ENCODE peak calls at places on chromosomes 1 and 21, in eight cellular contexts. One of them, this sample, is unnamed.

GRCh38 chr1:223088713-223089240 is 54.3 kb downstream of the TLR5 start:
- DNase-seq in keratinocyte: no peak
- DNase-seq in IMR-90: no peak
- DNase-seq in esophagus squamous epithelium: no peak
- DNase-seq in pancreas: no peak
- DNase-seq in stomach: no peak
- DNase-seq in Peyer's patch: no peak
- DNase-seq in fibroblast of lung: peak; percentile 8
- DNase-seq in this sample: no peak

GRCh38 chr1:109910123-109910962 is at the start of gene CSF1:
- DNase-seq in keratinocyte: no peak
- DNase-seq in IMR-90: peak; percentile 86
- DNase-seq in esophagus squamous epithelium: peak; percentile 20
- DNase-seq in pancreas: peak; percentile 85
- DNase-seq in stomach: peak; percentile 77
- DNase-seq in Peyer's patch: peak; percentile 82
- DNase-seq in fibroblast of lung: peak; percentile 84
- DNase-seq in this sample: peak; percentile 80

GRCh38 chr1:1540015-1540816 is at the start of gene TMEM240:
- DNase-seq in keratinocyte: no peak
- DNase-seq in IMR-90: peak; percentile 69
- DNase-seq in esophagus squamous epithelium: no peak
- DNase-seq in pancreas: peak; percentile 75
- DNase-seq in stomach: peak; percentile 61
- DNase-seq in Peyer's patch: peak; percentile 69
- DNase-seq in fibroblast of lung: peak; percentile 73
- DNase-seq in this sample: peak; percentile 72

GRCh38 chr1:210201671-210202070 is 30.9 kb upstream of the SERTAD4 start:
- DNase-seq in keratinocyte: no peak
- DNase-seq in IMR-90: peak; percentile 27
- DNase-seq in esophagus squamous epithelium: no peak
- DNase-seq in pancreas: no peak
- DNase-seq in stomach: no peak
- DNase-seq in Peyer's patch: no peak
- DNase-seq in fibroblast of lung: peak; percentile 34
- DNase-seq in this sample: no peak

GRCh38 chr1:40936878-40937484 is 42.5 kb upstream of the CTPS1 start:
- DNase-seq in keratinocyte: no peak
- DNase-seq in IMR-90: peak; percentile 86
- DNase-seq in esophagus squamous epithelium: no peak
- DNase-seq in pancreas: no peak
- DNase-seq in stomach: no peak
- DNase-seq in Peyer's patch: no peak
- DNase-seq in fibroblast of lung: peak; percentile 21
- DNase-seq in this sample: no peak

GRCh38 chr1:119818181-119818580 is 6.9 kb upstream of the REG4 start:
- DNase-seq in keratinocyte: no peak
- DNase-seq in IMR-90: no peak
- DNase-seq in esophagus squamous epithelium: no peak
- DNase-seq in pancreas: no peak
- DNase-seq in stomach: no peak
- DNase-seq in Peyer's patch: no peak
- DNase-seq in fibroblast of lung: no peak
- DNase-seq in this sample: no peak

GRCh38 chr1:214558002-214558770 is 6.8 kb upstream of the PTPN14 start:
- DNase-seq in keratinocyte: no peak
- DNase-seq in IMR-90: peak; percentile 91
- DNase-seq in esophagus squamous epithelium: no peak
- DNase-seq in pancreas: no peak
- DNase-seq in stomach: no peak
- DNase-seq in Peyer's patch: no peak
- DNase-seq in fibroblast of lung: peak; percentile 97
- DNase-seq in this sample: no peak

GRCh38 chr21:37220433-37220980 is 46.6 kb downstream of the VPS26C start:
- DNase-seq in keratinocyte: no peak
- DNase-seq in IMR-90: peak; percentile 50
- DNase-seq in esophagus squamous epithelium: no peak
- DNase-seq in pancreas: no peak
- DNase-seq in stomach: no peak
- DNase-seq in Peyer's patch: no peak
- DNase-seq in fibroblast of lung: peak; percentile 51
- DNase-seq in this sample: peak; percentile 60

GRCh38 chr1:93358293-93358692 is 12.6 kb downstream of the DR1 start:
- DNase-seq in keratinocyte: no peak
- DNase-seq in IMR-90: no peak
- DNase-seq in esophagus squamous epithelium: no peak
- DNase-seq in pancreas: no peak
- DNase-seq in stomach: no peak
- DNase-seq in Peyer's patch: no peak
- DNase-seq in fibroblast of lung: no peak
- DNase-seq in this sample: no peak

GRCh38 chr1:156089704-156090103 is 7.4 kb upstream of the MEX3A start:
- DNase-seq in keratinocyte: no peak
- DNase-seq in IMR-90: no peak
- DNase-seq in esophagus squamous epithelium: no peak
- DNase-seq in pancreas: no peak
- DNase-seq in stomach: no peak
- DNase-seq in Peyer's patch: no peak
- DNase-seq in fibroblast of lung: no peak
- DNase-seq in this sample: no peak

GRCh38 chr21:34914239-34914638 is 134.9 kb downstream of the RUNX1 start:
- DNase-seq in keratinocyte: no peak
- DNase-seq in IMR-90: no peak
- DNase-seq in esophagus squamous epithelium: no peak
- DNase-seq in pancreas: no peak
- DNase-seq in stomach: no peak
- DNase-seq in Peyer's patch: no peak
- DNase-seq in fibroblast of lung: no peak
- DNase-seq in this sample: no peak

GRCh38 chr1:205523891-205524793 is 19.7 kb downstream of the CDK18 start:
- DNase-seq in keratinocyte: no peak
- DNase-seq in IMR-90: peak; percentile 59
- DNase-seq in esophagus squamous epithelium: no peak
- DNase-seq in pancreas: peak; percentile 86
- DNase-seq in stomach: peak; percentile 80
- DNase-seq in Peyer's patch: peak; percentile 87
- DNase-seq in fibroblast of lung: peak; percentile 41
- DNase-seq in this sample: peak; percentile 89

GRCh38 chr1:204706838-204707509 is 21.4 kb upstream of the LRRN2 start:
- DNase-seq in keratinocyte: no peak
- DNase-seq in IMR-90: no peak
- DNase-seq in esophagus squamous epithelium: no peak
- DNase-seq in pancreas: no peak
- DNase-seq in stomach: no peak
- DNase-seq in Peyer's patch: no peak
- DNase-seq in fibroblast of lung: no peak
- DNase-seq in this sample: no peak

GRCh38 chr21:45093064-45093532 is 18.7 kb downstream of the ADARB1 start:
- DNase-seq in keratinocyte: no peak
- DNase-seq in IMR-90: no peak
- DNase-seq in esophagus squamous epithelium: no peak
- DNase-seq in pancreas: peak; percentile 64
- DNase-seq in stomach: peak; percentile 43
- DNase-seq in Peyer's patch: no peak
- DNase-seq in fibroblast of lung: no peak
- DNase-seq in this sample: no peak
- H3K4me1 ChIP-seq in keratinocyte: peaks cover 5% of the 10 kb centered on the region
- H3K4me1 ChIP-seq in IMR-90: peaks cover 18% of the 10 kb centered on the region
- H3K4me1 ChIP-seq in esophagus squamous epithelium: no peaks in the 10 kb centered on the region
- H3K4me1 ChIP-seq in pancreas: no peaks in the 10 kb centered on the region
- H3K4me1 ChIP-seq in stomach: peaks cover 27% of the 10 kb centered on the region
- H3K4me1 ChIP-seq in Peyer's patch: no peaks in the 10 kb centered on the region
- H3K4me1 ChIP-seq in fibroblast of lung: no peaks in the 10 kb centered on the region
- H3K4me1 ChIP-seq in this sample: no peaks in the 10 kb centered on the region

GRCh38 chr1:114428083-114428754 is 82.8 kb downstream of the TRIM33 start:
- DNase-seq in keratinocyte: no peak
- DNase-seq in IMR-90: peak; percentile 37
- DNase-seq in esophagus squamous epithelium: no peak
- DNase-seq in pancreas: no peak
- DNase-seq in stomach: no peak
- DNase-seq in Peyer's patch: no peak
- DNase-seq in fibroblast of lung: no peak
- DNase-seq in this sample: no peak
- TF ChIP-seq CTCF in keratinocyte: peak; percentile 29
- TF ChIP-seq CTCF in IMR-90: peak; percentile 53
- TF ChIP-seq CTCF in esophagus squamous epithelium: peak; percentile 26
- TF ChIP-seq CTCF in pancreas: peak; percentile 8
- TF ChIP-seq CTCF in stomach: peak; percentile 14
- TF ChIP-seq CTCF in Peyer's patch: peak; percentile 32
- TF ChIP-seq CTCF in fibroblast of lung: peak; percentile 32
- TF ChIP-seq CTCF in this sample: no peak

GRCh38 chr1:186636786-186637185 is 43.4 kb downstream of the PTGS2 start:
- DNase-seq in keratinocyte: peak; percentile 30
- DNase-seq in IMR-90: no peak
- DNase-seq in esophagus squamous epithelium: no peak
- DNase-seq in pancreas: no peak
- DNase-seq in stomach: no peak
- DNase-seq in Peyer's patch: no peak
- DNase-seq in fibroblast of lung: no peak
- DNase-seq in this sample: no peak
- H3K4me3 ChIP-seq in keratinocyte: no peak overlapping the region
- H3K4me3 ChIP-seq in IMR-90: no peak overlapping the region
- H3K4me3 ChIP-seq in esophagus squamous epithelium: no peak overlapping the region
- H3K4me3 ChIP-seq in pancreas: no peak overlapping the region
- H3K4me3 ChIP-seq in stomach: no peak overlapping the region
- H3K4me3 ChIP-seq in Peyer's patch: no peak overlapping the region
- H3K4me3 ChIP-seq in fibroblast of lung: no peak overlapping the region
- H3K4me3 ChIP-seq in this sample: no peak overlapping the region

GRCh38 chr1:178953538-178954207 is 72.0 kb upstream of the FAM20B start:
- DNase-seq in keratinocyte: no peak
- DNase-seq in IMR-90: no peak
- DNase-seq in esophagus squamous epithelium: no peak
- DNase-seq in pancreas: no peak
- DNase-seq in stomach: no peak
- DNase-seq in Peyer's patch: no peak
- DNase-seq in fibroblast of lung: no peak
- DNase-seq in this sample: no peak
- H3K4me1 ChIP-seq in keratinocyte: no peaks in the 10 kb centered on the region
- H3K4me1 ChIP-seq in IMR-90: peaks cover 3% of the 10 kb centered on the region
- H3K4me1 ChIP-seq in esophagus squamous epithelium: no peaks in the 10 kb centered on the region
- H3K4me1 ChIP-seq in pancreas: peaks cover 3% of the 10 kb centered on the region
- H3K4me1 ChIP-seq in stomach: peaks cover 15% of the 10 kb centered on the region
- H3K4me1 ChIP-seq in Peyer's patch: no peaks in the 10 kb centered on the region
- H3K4me1 ChIP-seq in fibroblast of lung: no peaks in the 10 kb centered on the region
- H3K4me1 ChIP-seq in this sample: no peaks in the 10 kb centered on the region

GRCh38 chr1:227954163-227954850 is 6.6 kb upstream of the WNT9A start:
- DNase-seq in keratinocyte: no peak
- DNase-seq in IMR-90: no peak
- DNase-seq in esophagus squamous epithelium: no peak
- DNase-seq in pancreas: no peak
- DNase-seq in stomach: no peak
- DNase-seq in Peyer's patch: no peak
- DNase-seq in fibroblast of lung: no peak
- DNase-seq in this sample: no peak
- TF ChIP-seq CTCF in keratinocyte: no peak
- TF ChIP-seq CTCF in IMR-90: no peak
- TF ChIP-seq CTCF in esophagus squamous epithelium: no peak
- TF ChIP-seq CTCF in pancreas: no peak
- TF ChIP-seq CTCF in stomach: no peak
- TF ChIP-seq CTCF in Peyer's patch: no peak
- TF ChIP-seq CTCF in fibroblast of lung: no peak
- TF ChIP-seq CTCF in this sample: no peak